ENCODE peak calls at places on chromosomes 4 and X, in seven cellular contexts. One of them, this sample, is unnamed.

GRCh38 chr4:633406-633805 is 8.0 kb downstream of the PDE6B start:
- DNase-seq in fibroblast of the aortic adventitia: no peak
- DNase-seq in fibroblast of lung: no peak
- DNase-seq in CD8-positive, alpha-beta T cell: no peak
- DNase-seq in A549: no peak
- DNase-seq in astrocyte of the spinal cord: no peak
- DNase-seq in brain microvascular endothelial cell: no peak
- DNase-seq in this sample: no peak

GRCh38 chrX:34275710-34276109 is 143.6 kb upstream of the FAM47A start:
- DNase-seq in CD8-positive, alpha-beta T cell: no peak
- DNase-seq in A549: no peak
- DNase-seq in brain microvascular endothelial cell: no peak
- DNase-seq in fibroblast of lung: no peak
- DNase-seq in fibroblast of the aortic adventitia: no peak
- DNase-seq in astrocyte of the spinal cord: no peak
- DNase-seq in this sample: no peak

GRCh38 chrX:13074297-13075262 is 30.2 kb upstream of the FAM9C start:
- DNase-seq in astrocyte of the spinal cord: no peak
- DNase-seq in A549: no peak
- DNase-seq in fibroblast of the aortic adventitia: no peak
- DNase-seq in CD8-positive, alpha-beta T cell: no peak
- DNase-seq in fibroblast of lung: no peak
- DNase-seq in brain microvascular endothelial cell: no peak
- DNase-seq in this sample: no peak

GRCh38 chr4:84573738-84574720 is 8.9 kb upstream of the CDS1 start:
- DNase-seq in brain microvascular endothelial cell: peak; percentile 44
- DNase-seq in CD8-positive, alpha-beta T cell: no peak
- DNase-seq in A549: no peak
- DNase-seq in fibroblast of lung: no peak
- DNase-seq in astrocyte of the spinal cord: peak; percentile 18
- DNase-seq in fibroblast of the aortic adventitia: no peak
- DNase-seq in this sample: no peak

GRCh38 chr4:22500128-22500611 is 15.7 kb downstream of the ADGRA3 start:
- DNase-seq in A549: no peak
- DNase-seq in CD8-positive, alpha-beta T cell: no peak
- DNase-seq in fibroblast of the aortic adventitia: no peak
- DNase-seq in fibroblast of lung: no peak
- DNase-seq in brain microvascular endothelial cell: no peak
- DNase-seq in astrocyte of the spinal cord: no peak
- DNase-seq in this sample: no peak

GRCh38 chr4:187908731-187909130 is 86.8 kb upstream of the ZFP42 start:
- DNase-seq in fibroblast of lung: no peak
- DNase-seq in fibroblast of the aortic adventitia: no peak
- DNase-seq in brain microvascular endothelial cell: no peak
- DNase-seq in astrocyte of the spinal cord: no peak
- DNase-seq in CD8-positive, alpha-beta T cell: no peak
- DNase-seq in A549: no peak
- DNase-seq in this sample: no peak

GRCh38 chr4:88097301-88097700 is 61.1 kb downstream of the ABCG2 start:
- DNase-seq in CD8-positive, alpha-beta T cell: no peak
- DNase-seq in fibroblast of the aortic adventitia: peak; percentile 30
- DNase-seq in astrocyte of the spinal cord: no peak
- DNase-seq in A549: no peak
- DNase-seq in fibroblast of lung: peak; percentile 28
- DNase-seq in brain microvascular endothelial cell: no peak
- DNase-seq in this sample: no peak

GRCh38 chr4:152992027-152992426 is 55.9 kb downstream of the FHDC1 start:
- DNase-seq in CD8-positive, alpha-beta T cell: no peak
- DNase-seq in brain microvascular endothelial cell: no peak
- DNase-seq in fibroblast of the aortic adventitia: no peak
- DNase-seq in astrocyte of the spinal cord: no peak
- DNase-seq in fibroblast of lung: no peak
- DNase-seq in A549: no peak
- DNase-seq in this sample: no peak

GRCh38 chr4:129109965-129110824 is 14.2 kb downstream of the C4orf33 start:
- DNase-seq in brain microvascular endothelial cell: no peak
- DNase-seq in fibroblast of the aortic adventitia: no peak
- DNase-seq in fibroblast of lung: no peak
- DNase-seq in A549: no peak
- DNase-seq in CD8-positive, alpha-beta T cell: no peak
- DNase-seq in astrocyte of the spinal cord: no peak
- DNase-seq in this sample: no peak

DNA sequence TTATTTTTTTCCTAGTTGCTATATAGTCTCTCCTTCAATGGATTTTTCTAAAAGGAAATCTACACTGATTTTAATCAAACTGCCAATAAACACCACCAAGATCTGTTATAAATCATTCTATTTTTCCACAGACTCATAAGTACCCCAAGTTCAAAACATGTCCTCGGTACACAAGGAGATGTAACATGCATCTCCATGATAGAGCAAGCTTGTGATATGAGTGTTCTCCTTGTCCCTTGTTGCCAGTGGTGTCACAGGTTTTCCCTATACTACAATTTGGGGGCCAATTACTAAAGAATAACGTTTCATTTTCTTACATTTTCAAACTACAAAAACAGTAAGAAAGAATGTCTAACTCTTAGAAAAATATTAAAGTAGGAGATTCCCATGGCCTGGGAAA is 491 bp downstream of the ARHGEF6 start:
- DNase-seq in brain microvascular endothelial cell: no peak
- DNase-seq in fibroblast of the aortic adventitia: no peak
- DNase-seq in A549: no peak
- DNase-seq in CD8-positive, alpha-beta T cell: no peak
- DNase-seq in astrocyte of the spinal cord: no peak
- DNase-seq in fibroblast of lung: no peak
- DNase-seq in this sample: no peak
- H3K4me3 ChIP-seq in brain microvascular endothelial cell: no peak overlapping the region
- H3K4me3 ChIP-seq in fibroblast of the aortic adventitia: no peak overlapping the region
- H3K4me3 ChIP-seq in A549: no peak overlapping the region
- H3K4me3 ChIP-seq in CD8-positive, alpha-beta T cell: peak overlapping the region; percentile 67
- H3K4me3 ChIP-seq in astrocyte of the spinal cord: no peak overlapping the region
- H3K4me3 ChIP-seq in fibroblast of lung: no peak overlapping the region
- H3K4me3 ChIP-seq in this sample: peak overlapping the region; percentile 29

DNA sequence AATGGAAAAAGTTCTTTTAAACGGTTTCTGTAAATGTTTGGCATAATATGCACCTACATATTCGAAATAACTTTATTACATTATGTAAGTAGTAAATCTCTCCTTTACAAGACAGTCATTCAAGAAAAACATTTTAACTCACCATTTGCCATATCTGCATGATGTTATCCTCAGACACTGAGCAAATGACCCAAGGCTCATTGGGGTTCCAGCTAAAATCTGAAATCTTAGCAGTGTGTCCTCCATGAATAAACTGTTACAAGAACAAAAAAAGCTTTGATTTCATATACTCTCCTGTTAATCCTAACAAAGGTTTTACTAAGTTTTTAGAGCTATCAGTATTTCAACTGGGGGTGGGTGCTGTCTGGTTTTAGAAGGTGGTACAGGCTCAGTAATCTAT is 24.5 kb downstream of the RBBP7 start:
- DNase-seq in brain microvascular endothelial cell: no peak
- DNase-seq in astrocyte of the spinal cord: no peak
- DNase-seq in fibroblast of the aortic adventitia: no peak
- DNase-seq in CD8-positive, alpha-beta T cell: no peak
- DNase-seq in fibroblast of lung: no peak
- DNase-seq in A549: no peak
- DNase-seq in this sample: no peak
- H3K4me3 ChIP-seq in brain microvascular endothelial cell: no peak overlapping the region
- H3K4me3 ChIP-seq in astrocyte of the spinal cord: no peak overlapping the region
- H3K4me3 ChIP-seq in fibroblast of the aortic adventitia: no peak overlapping the region
- H3K4me3 ChIP-seq in CD8-positive, alpha-beta T cell: no peak overlapping the region
- H3K4me3 ChIP-seq in fibroblast of lung: no peak overlapping the region
- H3K4me3 ChIP-seq in A549: no peak overlapping the region
- H3K4me3 ChIP-seq in this sample: no peak overlapping the region

GRCh38 chrX:23497919-23498318 is 163.3 kb downstream of the PTCHD1 start:
- DNase-seq in fibroblast of lung: no peak
- DNase-seq in brain microvascular endothelial cell: no peak
- DNase-seq in A549: no peak
- DNase-seq in fibroblast of the aortic adventitia: no peak
- DNase-seq in CD8-positive, alpha-beta T cell: no peak
- DNase-seq in astrocyte of the spinal cord: no peak
- DNase-seq in this sample: no peak

GRCh38 chrX:23493941-23494374 is 159.3 kb downstream of the PTCHD1 start:
- DNase-seq in CD8-positive, alpha-beta T cell: no peak
- DNase-seq in fibroblast of the aortic adventitia: no peak
- DNase-seq in brain microvascular endothelial cell: peak; percentile 25
- DNase-seq in fibroblast of lung: no peak
- DNase-seq in A549: no peak
- DNase-seq in astrocyte of the spinal cord: peak; percentile 40
- DNase-seq in this sample: no peak

DNA sequence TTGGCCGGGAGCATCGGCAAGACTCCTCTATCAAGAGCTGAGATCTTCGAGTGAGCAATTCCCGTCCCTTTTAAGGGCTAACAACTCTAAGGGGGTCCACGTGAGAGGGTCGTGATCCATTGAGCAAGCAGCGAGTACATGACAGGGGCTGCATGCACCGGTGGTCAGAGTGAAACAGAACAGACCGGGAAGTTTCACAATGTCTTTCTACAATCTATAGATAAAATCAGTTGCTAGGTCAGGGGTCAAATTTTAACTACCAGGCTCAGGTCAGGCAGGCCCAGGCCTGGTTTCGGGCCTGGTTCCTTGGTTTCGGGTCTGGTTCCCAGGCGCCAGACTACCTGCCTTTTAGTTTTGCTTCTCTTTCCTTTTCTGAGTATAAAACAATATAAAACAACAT is 160.1 kb downstream of the PTCHD1 start:
- DNase-seq in fibroblast of the aortic adventitia: no peak
- DNase-seq in brain microvascular endothelial cell: no peak
- DNase-seq in A549: no peak
- DNase-seq in astrocyte of the spinal cord: no peak
- DNase-seq in fibroblast of lung: no peak
- DNase-seq in CD8-positive, alpha-beta T cell: no peak
- DNase-seq in this sample: no peak
- H3K4me3 ChIP-seq in fibroblast of the aortic adventitia: no peak overlapping the region
- H3K4me3 ChIP-seq in brain microvascular endothelial cell: no peak overlapping the region
- H3K4me3 ChIP-seq in A549: no peak overlapping the region
- H3K4me3 ChIP-seq in astrocyte of the spinal cord: no peak overlapping the region
- H3K4me3 ChIP-seq in fibroblast of lung: no peak overlapping the region
- H3K4me3 ChIP-seq in CD8-positive, alpha-beta T cell: no peak overlapping the region
- H3K4me3 ChIP-seq in this sample: no peak overlapping the region

GRCh38 chrX:72142094-72142843 is 10.6 kb upstream of the RTL5 start:
- DNase-seq in fibroblast of the aortic adventitia: no peak
- DNase-seq in brain microvascular endothelial cell: no peak
- DNase-seq in A549: no peak
- DNase-seq in CD8-positive, alpha-beta T cell: no peak
- DNase-seq in fibroblast of lung: no peak
- DNase-seq in astrocyte of the spinal cord: no peak
- DNase-seq in this sample: no peak
- H3K4me3 ChIP-seq in fibroblast of the aortic adventitia: no peak overlapping the region
- H3K4me3 ChIP-seq in brain microvascular endothelial cell: no peak overlapping the region
- H3K4me3 ChIP-seq in A549: no peak overlapping the region
- H3K4me3 ChIP-seq in CD8-positive, alpha-beta T cell: no peak overlapping the region
- H3K4me3 ChIP-seq in fibroblast of lung: no peak overlapping the region
- H3K4me3 ChIP-seq in astrocyte of the spinal cord: no peak overlapping the region
- H3K4me3 ChIP-seq in this sample: no peak overlapping the region

GRCh38 chrX:44157293-44157692 is 184.1 kb upstream of the NDP start:
- DNase-seq in brain microvascular endothelial cell: no peak
- DNase-seq in fibroblast of lung: no peak
- DNase-seq in CD8-positive, alpha-beta T cell: no peak
- DNase-seq in astrocyte of the spinal cord: no peak
- DNase-seq in A549: no peak
- DNase-seq in fibroblast of the aortic adventitia: peak; percentile 0
- DNase-seq in this sample: no peak

GRCh38 chrX:44155126-44155525 is 181.9 kb upstream of the NDP start:
- DNase-seq in fibroblast of lung: no peak
- DNase-seq in A549: no peak
- DNase-seq in CD8-positive, alpha-beta T cell: no peak
- DNase-seq in astrocyte of the spinal cord: no peak
- DNase-seq in brain microvascular endothelial cell: no peak
- DNase-seq in fibroblast of the aortic adventitia: no peak
- DNase-seq in this sample: no peak

GRCh38 chrX:44157858-44158257 is 184.7 kb upstream of the NDP start:
- DNase-seq in fibroblast of lung: peak; percentile 53
- DNase-seq in brain microvascular endothelial cell: no peak
- DNase-seq in A549: no peak
- DNase-seq in CD8-positive, alpha-beta T cell: no peak
- DNase-seq in astrocyte of the spinal cord: peak; percentile 4
- DNase-seq in fibroblast of the aortic adventitia: peak; percentile 73
- DNase-seq in this sample: no peak

GRCh38 chrX:44152867-44153266 is 179.7 kb upstream of the NDP start:
- DNase-seq in fibroblast of the aortic adventitia: peak; percentile 42
- DNase-seq in A549: no peak
- DNase-seq in brain microvascular endothelial cell: no peak
- DNase-seq in astrocyte of the spinal cord: no peak
- DNase-seq in fibroblast of lung: peak; percentile 69
- DNase-seq in CD8-positive, alpha-beta T cell: no peak
- DNase-seq in this sample: no peak
- H3K4me3 ChIP-seq in fibroblast of the aortic adventitia: no peak overlapping the region
- H3K4me3 ChIP-seq in A549: no peak overlapping the region
- H3K4me3 ChIP-seq in brain microvascular endothelial cell: no peak overlapping the region
- H3K4me3 ChIP-seq in astrocyte of the spinal cord: no peak overlapping the region
- H3K4me3 ChIP-seq in fibroblast of lung: no peak overlapping the region
- H3K4me3 ChIP-seq in CD8-positive, alpha-beta T cell: no peak overlapping the region
- H3K4me3 ChIP-seq in this sample: no peak overlapping the region

GRCh38 chrX:134472041-134472440 is 12.1 kb downstream of the HPRT1 start:
- DNase-seq in fibroblast of the aortic adventitia: no peak
- DNase-seq in astrocyte of the spinal cord: no peak
- DNase-seq in brain microvascular endothelial cell: no peak
- DNase-seq in CD8-positive, alpha-beta T cell: no peak
- DNase-seq in fibroblast of lung: no peak
- DNase-seq in A549: no peak
- DNase-seq in this sample: no peak
- H3K4me3 ChIP-seq in fibroblast of the aortic adventitia: no peak overlapping the region
- H3K4me3 ChIP-seq in astrocyte of the spinal cord: no peak overlapping the region
- H3K4me3 ChIP-seq in brain microvascular endothelial cell: no peak overlapping the region
- H3K4me3 ChIP-seq in CD8-positive, alpha-beta T cell: no peak overlapping the region
- H3K4me3 ChIP-seq in fibroblast of lung: no peak overlapping the region
- H3K4me3 ChIP-seq in A549: no peak overlapping the region
- H3K4me3 ChIP-seq in this sample: no peak overlapping the region

GRCh38 chrX:97563531-97564133 is 679.9 kb downstream of the RPA4 start:
- DNase-seq in astrocyte of the spinal cord: peak; percentile 75
- DNase-seq in A549: no peak
- DNase-seq in fibroblast of the aortic adventitia: peak; percentile 72
- DNase-seq in brain microvascular endothelial cell: peak; percentile 23
- DNase-seq in CD8-positive, alpha-beta T cell: peak; percentile 40
- DNase-seq in fibroblast of lung: peak; percentile 77
- DNase-seq in this sample: peak; percentile 11
- H3K4me3 ChIP-seq in astrocyte of the spinal cord: no peak overlapping the region
- H3K4me3 ChIP-seq in A549: no peak overlapping the region
- H3K4me3 ChIP-seq in fibroblast of the aortic adventitia: peak overlapping the region; percentile 31
- H3K4me3 ChIP-seq in brain microvascular endothelial cell: no peak overlapping the region
- H3K4me3 ChIP-seq in CD8-positive, alpha-beta T cell: peak overlapping the region; percentile 34
- H3K4me3 ChIP-seq in fibroblast of lung: peak overlapping the region; percentile 43
- H3K4me3 ChIP-seq in this sample: peak overlapping the region; percentile 24

GRCh38 chr4:184955116-184955515 is 63.2 kb upstream of the HELT start:
- DNase-seq in astrocyte of the spinal cord: no peak
- DNase-seq in CD8-positive, alpha-beta T cell: no peak
- DNase-seq in fibroblast of the aortic adventitia: no peak
- DNase-seq in A549: no peak
- DNase-seq in fibroblast of lung: no peak
- DNase-seq in brain microvascular endothelial cell: no peak
- DNase-seq in this sample: no peak
- H3K4me3 ChIP-seq in astrocyte of the spinal cord: no peak overlapping the region
- H3K4me3 ChIP-seq in CD8-positive, alpha-beta T cell: no peak overlapping the region
- H3K4me3 ChIP-seq in fibroblast of the aortic adventitia: no peak overlapping the region
- H3K4me3 ChIP-seq in A549: no peak overlapping the region
- H3K4me3 ChIP-seq in fibroblast of lung: no peak overlapping the region
- H3K4me3 ChIP-seq in brain microvascular endothelial cell: no peak overlapping the region
- H3K4me3 ChIP-seq in this sample: no peak overlapping the region

This sample was measured in skeletal muscle cell.